ENCODE peak calls at places on chromosome 5, in eight cellular contexts. G, U, K, D, Y, T, J and W are unnamed samples.
A peak's percentile ranks its signal among the peaks of the same experiment; 100 is the strongest.

GRCh38 chr5:102971693-102972293 is 148.1 kb downstream of the GIN1 start:
- DNase-seq in G (peak; percentile 72), U (no peak), K (peak; percentile 60), D (no peak), Y (peak; percentile 63), T (no peak), J (no peak), W (peak; percentile 4)

GRCh38 chr5:41118177-41118576 is 47.0 kb upstream of the MROH2B start:
- DNase-seq in G (no peak), U (no peak), K (no peak), D (no peak), Y (no peak), T (no peak), J (no peak), W (no peak)

GRCh38 chr5:145856285-145856818 is 16.5 kb downstream of the GRXCR2 start:
- DNase-seq in G (peak; percentile 60), U (peak; percentile 43), K (peak; percentile 82), D (no peak), Y (peak; percentile 78), T (peak; percentile 58), J (no peak), W (no peak)

GRCh38 chr5:53164478-53165165 is 55.1 kb upstream of the MOCS2 start:
- DNase-seq in G (no peak), U (no peak), K (no peak), D (no peak), Y (no peak), T (no peak), J (no peak), W (no peak)

GRCh38 chr5:150153957-150154617 is 1.6 kb downstream of the PDGFRB start:
- DNase-seq in G (peak; percentile 72), U (no peak), K (peak; percentile 81), D (no peak), Y (peak; percentile 77), T (no peak), J (no peak), W (no peak)

GRCh38 chr5:88660947-88661869 is 221.8 kb downstream of the MEF2C start:
- DNase-seq in G (peak; percentile 74), U (peak; percentile 47), K (peak; percentile 99), D (no peak), Y (peak; percentile 75), T (no peak), J (peak; percentile 13), W (peak; percentile 36)

GRCh38 chr5:175466700-175467318 is 11.6 kb upstream of the SFXN1 start:
- DNase-seq in G (peak; percentile 47), U (peak; percentile 53), K (peak; percentile 52), D (no peak), Y (peak; percentile 50), T (no peak), J (no peak), W (no peak)

GRCh38 chr5:179054036-179054785 is 6.0 kb upstream of the ZNF354C start:
- DNase-seq in G (no peak), U (no peak), K (no peak), D (no peak), Y (no peak), T (no peak), J (no peak), W (no peak)

GRCh38 chr5:42655982-42656660 is 100.5 kb upstream of the CCDC152 start:
- DNase-seq in G (peak; percentile 32), U (no peak), K (peak; percentile 23), D (no peak), Y (peak; percentile 54), T (no peak), J (no peak), W (no peak)

GRCh38 chr5:172437445-172438303 is 16.7 kb downstream of the SH3PXD2B start:
- DNase-seq in G (peak; percentile 94), U (peak; percentile 74), K (peak; percentile 93), D (no peak), Y (peak; percentile 93), T (peak; percentile 76), J (no peak), W (peak; percentile 28)

GRCh38 chr5:128228506-128228905 is 144.9 kb downstream of the SLC12A2 start:
- DNase-seq in G (peak; percentile 68), U (no peak), K (peak; percentile 88), D (no peak), Y (peak; percentile 58), T (no peak), J (no peak), W (no peak)

GRCh38 chr5:90408571-90409317 is 812 bp downstream of the CETN3 start:
- DNase-seq in G (peak; percentile 2), U (no peak), K (no peak), D (no peak), Y (no peak), T (no peak), J (no peak), W (no peak)

GRCh38 chr5:150642567-150642927 is 2.1 kb downstream of the SYNPO start:
- DNase-seq in G (peak; percentile 96), U (peak; percentile 77), K (peak; percentile 93), D (peak; percentile 77), Y (peak; percentile 95), T (peak; percentile 74), J (peak; percentile 60), W (peak; percentile 53)

GRCh38 chr5:167767775-167768174 is 523.7 kb upstream of the WWC1 start:
- DNase-seq in G (no peak), U (no peak), K (peak; percentile 49), D (no peak), Y (no peak), T (no peak), J (no peak), W (no peak)

GRCh38 chr5:9395736-9396135 is 150.1 kb downstream of the SEMA5A start:
- DNase-seq in G (no peak), U (no peak), K (no peak), D (no peak), Y (no peak), T (no peak), J (no peak), W (no peak)

GRCh38 chr5:18202147-18202546 is 567.9 kb downstream of the TAF11L14 start:
- DNase-seq in G (no peak), U (no peak), K (no peak), D (no peak), Y (no peak), T (no peak), J (no peak), W (no peak)

GRCh38 chr5:32027717-32028321 is 146.3 kb downstream of the GOLPH3 start:
- DNase-seq in G (peak; percentile 98), U (peak; percentile 60), K (peak; percentile 98), D (peak; percentile 50), Y (peak; percentile 99), T (no peak), J (peak; percentile 96), W (peak; percentile 92)
- H3K4me3 ChIP-seq in G (peak overlapping the region; percentile 18), U (peak overlapping the region; percentile 26), K (peak overlapping the region; percentile 24), D (peak overlapping the region; percentile 37), Y (no peak overlapping the region), T (peak overlapping the region; percentile 4), J (no peak overlapping the region), W (no peak overlapping the region)

DNA sequence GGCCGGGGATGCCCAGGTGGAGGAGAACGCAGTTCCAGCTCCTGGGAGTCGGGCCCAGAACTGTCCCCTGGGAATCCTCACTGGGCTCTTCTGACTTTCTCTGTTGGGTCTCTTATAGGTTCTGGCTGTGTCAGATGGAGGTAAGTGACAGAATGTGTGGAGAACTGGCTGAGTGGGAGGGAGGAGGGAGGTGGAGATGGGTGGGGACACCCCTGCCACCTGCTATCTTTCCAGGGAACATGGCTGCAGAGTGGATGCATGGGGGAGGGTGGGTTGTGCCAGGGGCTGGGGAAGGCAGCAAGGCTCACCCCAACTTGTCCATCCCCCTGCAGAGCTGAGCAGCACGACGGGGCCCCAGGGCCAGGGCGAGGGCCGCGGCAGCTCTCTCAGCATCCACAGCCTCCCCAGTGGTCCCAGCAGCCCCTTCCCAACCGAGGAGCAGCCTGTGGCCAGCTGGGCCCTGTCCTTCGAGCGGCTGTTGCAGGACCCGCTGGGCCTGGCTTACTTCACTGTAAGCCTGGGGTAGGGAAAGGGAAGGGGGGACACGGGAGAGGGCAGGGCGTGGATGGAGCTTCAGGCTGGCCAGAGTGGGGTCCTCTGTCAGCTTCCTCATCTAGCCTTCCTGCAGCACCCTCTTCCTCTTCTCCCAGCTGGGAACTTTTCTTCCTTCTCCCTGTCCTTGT is 8.3 kb downstream of the RGS14 start:
- DNase-seq in G (no peak), U (no peak), K (no peak), D (no peak), Y (no peak), T (no peak), J (no peak), W (no peak)
- H3K4me3 ChIP-seq in G (no peak overlapping the region), U (peak overlapping the region; percentile 72), K (no peak overlapping the region), D (peak overlapping the region; percentile 75), Y (no peak overlapping the region), T (no peak overlapping the region), J (no peak overlapping the region), W (no peak overlapping the region)

GRCh38 chr5:36535390-36535789 is 71.0 kb upstream of the SLC1A3 start:
- DNase-seq in G (no peak), U (peak; percentile 30), K (no peak), D (no peak), Y (no peak), T (no peak), J (no peak), W (no peak)
- H3K4me3 ChIP-seq in G (no peak overlapping the region), U (no peak overlapping the region), K (no peak overlapping the region), D (no peak overlapping the region), Y (no peak overlapping the region), T (no peak overlapping the region), J (no peak overlapping the region), W (no peak overlapping the region)

GRCh38 chr5:54309237-54309636 is 1.1 kb downstream of the ARL15 start:
- DNase-seq in G (peak; percentile 20), U (no peak), K (peak; percentile 12), D (no peak), Y (peak; percentile 18), T (no peak), J (no peak), W (no peak)

GRCh38 chr5:54312499-54312898 is 2.1 kb upstream of the ARL15 start:
- DNase-seq in G (no peak), U (no peak), K (no peak), D (no peak), Y (no peak), T (no peak), J (no peak), W (no peak)

GRCh38 chr5:54309751-54310432 is 481 bp downstream of the ARL15 start:
- DNase-seq in G (peak; percentile 24), U (peak; percentile 33), K (peak; percentile 29), D (no peak), Y (peak; percentile 21), T (peak; percentile 65), J (no peak), W (no peak)

GRCh38 chr5:54311178-54311811 is 922 bp upstream of the ARL15 start:
- DNase-seq in G (peak; percentile 26), U (no peak), K (peak; percentile 40), D (no peak), Y (peak; percentile 41), T (no peak), J (no peak), W (no peak)

DNA sequence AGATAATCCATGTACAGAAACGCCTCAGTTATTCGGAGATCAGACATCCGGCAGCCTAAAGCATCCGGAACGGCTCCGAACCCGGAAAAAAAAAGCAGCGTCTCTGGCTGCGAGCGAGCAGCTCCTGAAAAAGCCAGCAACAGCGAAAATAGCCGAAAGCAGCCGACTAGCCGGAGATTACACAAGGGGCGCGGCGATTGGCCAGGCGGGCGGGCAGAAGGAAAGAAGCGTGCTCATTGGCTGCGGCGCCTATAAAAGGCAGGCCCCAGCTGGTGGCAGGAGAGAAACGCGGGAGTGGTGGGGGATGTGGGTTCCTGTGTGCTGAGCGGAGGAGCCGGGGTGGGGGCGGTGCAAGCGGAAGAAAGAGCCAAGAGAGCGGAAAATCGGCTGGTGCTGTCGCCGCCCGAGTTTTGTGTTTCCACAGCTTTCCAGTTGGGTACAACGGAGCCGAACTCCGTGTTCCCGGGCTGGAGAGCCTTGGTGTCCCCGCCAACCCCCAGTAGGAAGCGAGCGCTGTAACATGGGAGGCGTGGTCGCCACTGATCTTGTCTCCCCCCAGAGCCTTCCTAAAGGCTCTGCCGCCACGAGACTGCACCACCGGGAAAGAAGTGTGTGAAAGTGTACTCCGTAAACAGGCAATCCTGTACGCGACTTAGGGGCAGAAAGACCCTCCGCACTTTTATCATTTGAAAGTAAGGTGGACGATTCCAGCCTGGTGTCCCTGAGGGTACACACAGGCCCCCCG is at the start of gene ARL15:
- DNase-seq in G (peak; percentile 98), U (peak; percentile 99), K (peak; percentile 96), D (peak; percentile 96), Y (peak; percentile 99), T (peak; percentile 99), J (peak; percentile 88), W (peak; percentile 84)
- H3K4me3 ChIP-seq in G (peak within 1 kb of the TSS; percentile 94), U (peak within 1 kb of the TSS; percentile 80), K (peak within 1 kb of the TSS; percentile 89), D (peak within 1 kb of the TSS; percentile 87), Y (peak within 1 kb of the TSS; percentile 98), T (peak within 1 kb of the TSS; percentile 86), J (peak within 1 kb of the TSS; percentile 83), W (peak within 1 kb of the TSS; percentile 91)